ENCODE peak calls at places on chromosomes 16 and 17, in nine cellular contexts. J is DMS 273 treated with DMSO at 0.1 percent for 48 hours; B is osteocyte; H is CD8-positive, alpha-beta memory T cell; U is ACHN; X is AML-193; L is neural progenitor cell; P is aorta; Y is NAMALWA. S is an unnamed sample.

GRCh38 chr17:1486802-1487695 is 5.4 kb downstream of the MYO1C start:
- DNase-seq in J (no peak), B (peak), H (peak), U (no peak), X (no peak), L (peak), P (peak), Y (peak), S (peak)

GRCh38 chr17:49229805-49230600 is 584 bp downstream of the PHOSPHO1 start:
- DNase-seq in J (no peak), B (no peak), H (no peak), U (no peak), X (no peak), L (no peak), P (no peak), Y (no peak), S (no peak)

GRCh38 chr17:74964988-74965622 is 7.5 kb downstream of the HID1 start:
- DNase-seq in J (no peak), B (no peak), H (no peak), U (no peak), X (no peak), L (no peak), P (no peak), Y (no peak), S (no peak)

GRCh38 chr17:50834126-50834785 is 1.1 kb upstream of the WFIKKN2 start:
- DNase-seq in J (no peak), B (no peak), H (no peak), U (no peak), X (no peak), L (no peak), P (no peak), Y (no peak), S (no peak)

GRCh38 chr17:63847525-63848249 is 5.2 kb upstream of the SMARCD2 start:
- DNase-seq in J (no peak), B (no peak), H (no peak), U (no peak), X (no peak), L (no peak), P (no peak), Y (no peak), S (no peak)

GRCh38 chr17:61795546-61795945 is 67.8 kb downstream of the BRIP1 start:
- DNase-seq in J (no peak), B (no peak), H (no peak), U (no peak), X (no peak), L (no peak), P (no peak), Y (no peak), S (no peak)

GRCh38 chr17:5123343-5124124 is 7.7 kb downstream of the USP6 start:
- DNase-seq in J (no peak), B (peak), H (no peak), U (no peak), X (no peak), L (no peak), P (no peak), Y (no peak), S (no peak)

GRCh38 chr17:47852113-47852949 is 1.4 kb upstream of the SP6 start:
- DNase-seq in J (no peak), B (no peak), H (no peak), U (no peak), X (no peak), L (no peak), P (no peak), Y (no peak), S (no peak)

GRCh38 chr17:77242118-77242800 is 101.5 kb downstream of the SEC14L1 start:
- DNase-seq in J (no peak), B (no peak), H (no peak), U (no peak), X (no peak), L (no peak), P (no peak), Y (no peak), S (no peak)

GRCh38 chr16:88066234-88066633 is 115.0 kb downstream of the BANP start:
- DNase-seq in J (no peak), B (no peak), H (no peak), U (no peak), X (no peak), L (no peak), P (no peak), Y (no peak), S (no peak)

GRCh38 chr17:83079340-83079747 is at the start of gene METRNL:
- DNase-seq in J (no peak), B (peak), H (peak), U (peak), X (peak), L (peak), P (peak), Y (peak), S (no peak)

GRCh38 chr16:31360296-31360695 is 5.3 kb downstream of the ITGAX start:
- DNase-seq in J (no peak), B (no peak), H (no peak), U (no peak), X (peak), L (no peak), P (peak), Y (no peak), S (no peak)

GRCh38 chr17:51425793-51426192 is 165.4 kb downstream of the UTP18 start:
- DNase-seq in J (no peak), B (peak), H (no peak), U (no peak), X (no peak), L (no peak), P (no peak), Y (no peak), S (no peak)

S was measured in ELF-1.